ENCODE peak calls at places on chromosomes 16 and 17, in six cellular contexts. O is IMR-90, E is H9, U is H1, V is mesendoderm, R is mesenchymal stem cell. W is an unnamed sample.

GRCh38 chr17:52027620-52028019 is 130.9 kb downstream of the CA10 start:
- DNase-seq in R (peak; percentile 55), E (no peak), U (no peak), V (no peak), O (no peak), W (no peak)

GRCh38 chr16:67404740-67405226 is 11.5 kb upstream of the TPPP3 start:
- DNase-seq in O (no peak), R (no peak), E (no peak), V (peak; percentile 55), U (no peak), W (no peak)

GRCh38 chr16:55671206-55671973 is 15.6 kb downstream of the SLC6A2 start:
- DNase-seq in V (no peak), E (no peak), R (no peak), O (no peak), U (no peak), W (no peak)

GRCh38 chr17:80837711-80838110 is 153.9 kb upstream of the CHMP6 start:
- DNase-seq in E (no peak), R (no peak), O (no peak), U (no peak), V (no peak), W (no peak)

GRCh38 chr17:64103751-64104364 is 26.1 kb downstream of the ERN1 start:
- DNase-seq in E (no peak), V (no peak), U (no peak), R (peak; percentile 71), O (peak; percentile 61), W (no peak)

GRCh38 chr17:64240741-64241347 is 22.2 kb downstream of the TEX2 start:
- DNase-seq in R (peak; percentile 87), U (no peak), O (peak; percentile 93), E (no peak), V (peak; percentile 48), W (no peak)

GRCh38 chr17:68054296-68054900 is 18.9 kb downstream of the KPNA2 start:
- DNase-seq in U (no peak), V (no peak), O (peak; percentile 84), R (peak; percentile 89), E (no peak), W (no peak)

GRCh38 chr17:10735251-10735650 is 5.4 kb upstream of the TMEM220 start:
- DNase-seq in E (peak; percentile 21), R (no peak), U (peak; percentile 20), O (no peak), V (no peak), W (no peak)

GRCh38 chr17:67157732-67158639 is 87.0 kb downstream of the HELZ start:
- DNase-seq in U (no peak), O (peak; percentile 57), V (peak; percentile 63), R (peak; percentile 44), E (no peak), W (no peak)

GRCh38 chr16:54287018-54287757 is 601 bp upstream of the IRX3 start:
- DNase-seq in O (no peak), U (peak; percentile 81), R (no peak), E (no peak), V (no peak), W (peak; percentile 32)

GRCh38 chr16:67542464-67542863 is 13.8 kb downstream of the RIPOR1 start:
- DNase-seq in E (peak; percentile 61), O (peak; percentile 66), U (peak; percentile 52), R (peak; percentile 78), V (peak; percentile 81), W (no peak)

GRCh38 chr16:56451753-56452689 is 667 bp downstream of the OGFOD1 start:
- DNase-seq in V (peak; percentile 78), O (peak; percentile 31), U (no peak), E (peak; percentile 28), R (peak; percentile 79), W (no peak)

GRCh38 chr17:17929655-17930380 is 42.4 kb downstream of the TOM1L2 start:
- DNase-seq in O (peak; percentile 42), U (no peak), E (no peak), R (no peak), V (no peak), W (no peak)

GRCh38 chr16:87757841-87758426 is 7.9 kb downstream of the KLHDC4 start:
- DNase-seq in U (no peak), R (peak; percentile 16), E (no peak), V (no peak), O (peak; percentile 89), W (no peak)

GRCh38 chr17:46964315-46965265 is 14.5 kb downstream of the RPRML start:
- DNase-seq in V (peak; percentile 63), R (peak; percentile 50), O (peak; percentile 41), E (peak; percentile 70), U (peak; percentile 66), W (peak; percentile 35)

GRCh38 chr17:49229805-49230600 is 584 bp downstream of the PHOSPHO1 start:
- DNase-seq in U (no peak), R (peak; percentile 16), O (no peak), E (no peak), V (no peak), W (no peak)

GRCh38 chr16:71426069-71426879 is 15.6 kb downstream of the TLE7 start:
- DNase-seq in E (peak; percentile 95), O (peak; percentile 90), U (peak; percentile 99), R (peak; percentile 86), V (peak; percentile 100), W (peak; percentile 90)

GRCh38 chr16:20768818-20769217 is 5.0 kb downstream of the ACSM3 start:
- DNase-seq in V (no peak), U (no peak), E (no peak), O (no peak), R (no peak), W (no peak)

GRCh38 chr16:29779474-29779873 is 1.4 kb downstream of the ZG16 start:
- DNase-seq in E (peak; percentile 41), U (no peak), O (no peak), V (peak; percentile 63), R (no peak), W (no peak)

GRCh38 chr17:51046527-51047384 is 73.9 kb downstream of the SPAG9 start:
- DNase-seq in R (peak; percentile 90), O (peak; percentile 87), V (peak; percentile 97), E (peak; percentile 93), U (peak; percentile 75), W (peak; percentile 97)

GRCh38 chr17:49382556-49382955 is 20.5 kb upstream of the ZNF652 start:
- DNase-seq in R (no peak), U (no peak), V (no peak), E (no peak), O (no peak), W (no peak)

GRCh38 chr17:41678411-41678906 is 10.2 kb upstream of the EIF1 start:
- DNase-seq in V (no peak), E (no peak), U (no peak), R (peak; percentile 75), O (peak; percentile 9), W (no peak)

GRCh38 chr16:84446596-84447392 is 57.7 kb downstream of the MEAK7 start:
- DNase-seq in V (no peak), R (no peak), E (no peak), O (no peak), U (no peak), W (no peak)

GRCh38 chr16:19884611-19885455 is at the start of gene GPRC5B:
- DNase-seq in V (peak; percentile 56), O (peak; percentile 25), U (peak; percentile 78), R (peak; percentile 49), E (peak; percentile 63), W (no peak)

GRCh38 chr17:65953316-65954147 is 238.4 kb downstream of the CEP112 start:
- DNase-seq in O (no peak), R (no peak), U (no peak), E (peak; percentile 49), V (peak; percentile 54), W (no peak)

GRCh38 chr17:55690105-55690508 is 32.6 kb downstream of the TMEM100 start:
- DNase-seq in O (no peak), R (peak; percentile 42), V (no peak), U (no peak), E (no peak), W (no peak)

GRCh38 chr17:70905796-70906195 is 736.5 kb downstream of the KCNJ2 start:
- DNase-seq in O (peak; percentile 100), E (no peak), U (no peak), R (peak; percentile 98), V (peak; percentile 24), W (no peak)

GRCh38 chr16:79402356-79402755 is 198.2 kb downstream of the MAF start:
- DNase-seq in E (no peak), R (no peak), O (no peak), U (no peak), V (peak; percentile 39), W (no peak)

GRCh38 chr17:61556224-61557188 is 34.5 kb downstream of the NACA2 start:
- DNase-seq in U (no peak), V (no peak), E (no peak), O (peak; percentile 24), R (no peak), W (no peak)

GRCh38 chr16:84759061-84759460 is 59.3 kb downstream of the USP10 start:
- DNase-seq in U (no peak), V (no peak), R (peak; percentile 94), O (peak; percentile 72), E (no peak), W (no peak)

GRCh38 chr17:28896884-28897768 is at the start of gene FLOT2:
- DNase-seq in R (peak; percentile 61), O (peak; percentile 30), E (peak; percentile 77), V (peak; percentile 69), U (peak; percentile 83), W (peak; percentile 59)
- H2BK15ac ChIP-seq in R (peak within 1 kb of the TSS; percentile 65), O (peak within 1 kb of the TSS; percentile 53), E (no peak within 1 kb of the TSS), V (no peak within 1 kb of the TSS), U (peak within 1 kb of the TSS; percentile 29), W (peak within 1 kb of the TSS; percentile 10)

DNA sequence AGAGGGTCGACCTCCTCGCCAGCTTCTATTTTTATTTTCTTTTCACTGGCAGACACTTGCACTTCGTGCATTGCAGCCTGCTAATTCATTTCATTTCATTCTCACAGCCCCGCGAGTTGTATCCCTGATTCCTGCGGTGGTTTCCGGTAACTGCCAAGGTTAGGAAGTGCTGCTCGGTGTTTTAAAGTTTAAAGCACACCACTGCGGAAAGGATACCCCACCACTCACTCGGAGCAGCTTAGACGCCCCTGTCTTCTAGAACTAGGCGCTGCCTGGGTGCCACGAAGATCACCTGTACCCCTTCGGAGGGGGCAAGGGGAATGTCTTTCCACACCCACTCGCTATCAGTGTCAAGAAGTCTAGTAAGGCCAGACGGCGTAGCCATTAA is 513 bp downstream of the CNEP1R1 start:
- DNase-seq in U (peak; percentile 54), R (peak; percentile 35), E (no peak), V (peak; percentile 40), O (no peak), W (no peak)
- H4K8ac ChIP-seq in U (no peak overlapping the region), R (peak overlapping the region; percentile 72), E (no peak overlapping the region), V (peak overlapping the region; percentile 77), O (peak overlapping the region; percentile 59), W (no peak overlapping the region)

GRCh38 chr17:75386430-75386829 is 19.0 kb downstream of the GRB2 start:
- DNase-seq in U (no peak), E (no peak), O (no peak), R (no peak), V (no peak), W (no peak)
- H3K4me2 ChIP-seq in U (no peak overlapping the region), E (no peak overlapping the region), O (no peak overlapping the region), R (no peak overlapping the region), V (no peak overlapping the region), W (no peak overlapping the region)

DNA sequence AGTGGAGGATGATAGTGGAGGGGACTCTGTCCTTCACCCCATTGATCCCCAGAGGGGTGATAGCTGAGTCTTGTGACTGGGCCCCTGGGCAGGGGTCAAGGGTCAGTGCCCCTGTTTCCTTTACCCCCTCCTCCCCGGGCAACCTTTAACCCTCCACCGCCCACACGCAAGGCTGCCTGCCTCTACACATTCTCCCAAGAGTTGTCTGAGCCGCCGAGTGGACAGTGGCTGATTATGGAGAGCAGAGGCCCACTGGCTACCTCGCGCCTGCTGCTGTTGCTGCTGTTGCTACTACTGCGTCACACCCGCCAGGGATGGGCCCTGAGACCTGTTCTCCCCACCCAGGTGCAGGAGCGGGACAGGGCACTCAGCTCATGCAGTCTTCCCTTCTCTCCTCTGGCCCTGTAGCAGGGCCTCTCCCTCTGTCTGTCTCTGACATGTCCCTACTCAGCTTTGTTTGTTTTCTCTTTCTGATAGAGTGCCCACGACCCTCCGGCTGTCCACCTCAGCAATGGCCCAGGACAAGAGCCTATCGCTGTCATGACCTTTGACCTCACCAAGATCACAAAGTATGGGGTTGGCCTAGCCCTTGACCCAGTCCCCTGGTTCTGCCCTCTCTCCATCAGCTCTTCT is at the start of gene SHBG:
- DNase-seq in U (no peak), V (no peak), O (no peak), R (no peak), E (no peak), W (no peak)
- H2BK15ac ChIP-seq in U (no peak within 1 kb of the TSS), V (no peak within 1 kb of the TSS), O (no peak within 1 kb of the TSS), R (no peak within 1 kb of the TSS), E (no peak within 1 kb of the TSS), W (peak within 1 kb of the TSS; percentile 16)